ENCODE peak calls at places on chromosomes 3 and 15, in nine cellular contexts. One of them, this sample, is unnamed.
A peak's percentile ranks its signal among the peaks of the same experiment; 100 is the strongest.

GRCh38 chr3:4571690-4572334 is 78.7 kb downstream of the ITPR1 start:
- DNase-seq in epithelial cell of esophagus: peak; percentile 46
- DNase-seq in cerebellum: no peak
- DNase-seq in activated T-cell treated with anti-CD3 and anti-CD28 coated beads for 4 hours: no peak
- DNase-seq in GM12878: no peak
- DNase-seq in GM23248: peak; percentile 14
- DNase-seq in ELR: peak; percentile 13
- DNase-seq in NCI-H1436: no peak
- DNase-seq in activated gamma-delta T cell treated with anti-CD3 and anti-CD28 coated beads, Interleukin-2, amount 50 U/mL, for 16 hours: no peak
- DNase-seq in this sample: no peak

GRCh38 chr3:47469616-47470015 is 6.1 kb downstream of the SCAP start:
- DNase-seq in NCI-H1436: no peak
- DNase-seq in GM23248: peak; percentile 24
- DNase-seq in epithelial cell of esophagus: peak; percentile 12
- DNase-seq in cerebellum: no peak
- DNase-seq in ELR: no peak
- DNase-seq in GM12878: no peak
- DNase-seq in activated gamma-delta T cell treated with anti-CD3 and anti-CD28 coated beads, Interleukin-2, amount 50 U/mL, for 16 hours: no peak
- DNase-seq in activated T-cell treated with anti-CD3 and anti-CD28 coated beads for 4 hours: no peak
- DNase-seq in this sample: no peak

GRCh38 chr3:48425281-48425812 is 4.5 kb downstream of the PLXNB1 start:
- DNase-seq in activated gamma-delta T cell treated with anti-CD3 and anti-CD28 coated beads, Interleukin-2, amount 50 U/mL, for 16 hours: no peak
- DNase-seq in cerebellum: no peak
- DNase-seq in epithelial cell of esophagus: no peak
- DNase-seq in GM12878: no peak
- DNase-seq in NCI-H1436: no peak
- DNase-seq in activated T-cell treated with anti-CD3 and anti-CD28 coated beads for 4 hours: no peak
- DNase-seq in GM23248: no peak
- DNase-seq in ELR: no peak
- DNase-seq in this sample: no peak

GRCh38 chr3:151925876-151926275 is 52.4 kb downstream of the SUCNR1 start:
- DNase-seq in activated T-cell treated with anti-CD3 and anti-CD28 coated beads for 4 hours: no peak
- DNase-seq in activated gamma-delta T cell treated with anti-CD3 and anti-CD28 coated beads, Interleukin-2, amount 50 U/mL, for 16 hours: no peak
- DNase-seq in NCI-H1436: no peak
- DNase-seq in GM12878: no peak
- DNase-seq in cerebellum: no peak
- DNase-seq in ELR: peak; percentile 87
- DNase-seq in epithelial cell of esophagus: peak; percentile 82
- DNase-seq in GM23248: peak; percentile 88
- DNase-seq in this sample: no peak

GRCh38 chr15:89317188-89317720 is 17.4 kb downstream of the POLG start:
- DNase-seq in activated T-cell treated with anti-CD3 and anti-CD28 coated beads for 4 hours: no peak
- DNase-seq in epithelial cell of esophagus: no peak
- DNase-seq in GM23248: no peak
- DNase-seq in NCI-H1436: no peak
- DNase-seq in GM12878: no peak
- DNase-seq in ELR: peak; percentile 19
- DNase-seq in cerebellum: no peak
- DNase-seq in activated gamma-delta T cell treated with anti-CD3 and anti-CD28 coated beads, Interleukin-2, amount 50 U/mL, for 16 hours: no peak
- DNase-seq in this sample: no peak

GRCh38 chr3:22308866-22309265 is 557.9 kb upstream of the ZNF385D start:
- DNase-seq in activated T-cell treated with anti-CD3 and anti-CD28 coated beads for 4 hours: no peak
- DNase-seq in cerebellum: peak; percentile 27
- DNase-seq in activated gamma-delta T cell treated with anti-CD3 and anti-CD28 coated beads, Interleukin-2, amount 50 U/mL, for 16 hours: no peak
- DNase-seq in GM23248: no peak
- DNase-seq in GM12878: no peak
- DNase-seq in NCI-H1436: no peak
- DNase-seq in ELR: no peak
- DNase-seq in epithelial cell of esophagus: no peak
- DNase-seq in this sample: no peak

GRCh38 chr3:179100652-179101051 is 29.0 kb upstream of the ZMAT3 start:
- DNase-seq in activated gamma-delta T cell treated with anti-CD3 and anti-CD28 coated beads, Interleukin-2, amount 50 U/mL, for 16 hours: no peak
- DNase-seq in NCI-H1436: no peak
- DNase-seq in cerebellum: no peak
- DNase-seq in activated T-cell treated with anti-CD3 and anti-CD28 coated beads for 4 hours: no peak
- DNase-seq in GM12878: no peak
- DNase-seq in ELR: peak; percentile 67
- DNase-seq in GM23248: peak; percentile 65
- DNase-seq in epithelial cell of esophagus: peak; percentile 60
- DNase-seq in this sample: no peak

GRCh38 chr15:25477816-25478215 is 39.0 kb upstream of the UBE3A start:
- DNase-seq in NCI-H1436: no peak
- DNase-seq in cerebellum: no peak
- DNase-seq in GM23248: no peak
- DNase-seq in ELR: no peak
- DNase-seq in activated T-cell treated with anti-CD3 and anti-CD28 coated beads for 4 hours: no peak
- DNase-seq in GM12878: no peak
- DNase-seq in activated gamma-delta T cell treated with anti-CD3 and anti-CD28 coated beads, Interleukin-2, amount 50 U/mL, for 16 hours: no peak
- DNase-seq in epithelial cell of esophagus: no peak
- DNase-seq in this sample: no peak

GRCh38 chr3:167773584-167773983 is 38.1 kb downstream of the SERPINI1 start:
- DNase-seq in activated T-cell treated with anti-CD3 and anti-CD28 coated beads for 4 hours: no peak
- DNase-seq in ELR: no peak
- DNase-seq in GM23248: no peak
- DNase-seq in GM12878: peak; percentile 13
- DNase-seq in cerebellum: no peak
- DNase-seq in epithelial cell of esophagus: no peak
- DNase-seq in NCI-H1436: no peak
- DNase-seq in activated gamma-delta T cell treated with anti-CD3 and anti-CD28 coated beads, Interleukin-2, amount 50 U/mL, for 16 hours: no peak
- DNase-seq in this sample: no peak

GRCh38 chr15:38260077-38260476 is 7.4 kb downstream of the SPRED1 start:
- DNase-seq in GM23248: peak; percentile 38
- DNase-seq in cerebellum: no peak
- DNase-seq in NCI-H1436: no peak
- DNase-seq in GM12878: no peak
- DNase-seq in epithelial cell of esophagus: no peak
- DNase-seq in activated T-cell treated with anti-CD3 and anti-CD28 coated beads for 4 hours: no peak
- DNase-seq in activated gamma-delta T cell treated with anti-CD3 and anti-CD28 coated beads, Interleukin-2, amount 50 U/mL, for 16 hours: no peak
- DNase-seq in ELR: peak; percentile 32
- DNase-seq in this sample: no peak

GRCh38 chr3:124745756-124746155 is 15.5 kb downstream of the UMPS start:
- DNase-seq in NCI-H1436: no peak
- DNase-seq in cerebellum: no peak
- DNase-seq in GM23248: no peak
- DNase-seq in ELR: no peak
- DNase-seq in activated T-cell treated with anti-CD3 and anti-CD28 coated beads for 4 hours: no peak
- DNase-seq in epithelial cell of esophagus: no peak
- DNase-seq in GM12878: no peak
- DNase-seq in activated gamma-delta T cell treated with anti-CD3 and anti-CD28 coated beads, Interleukin-2, amount 50 U/mL, for 16 hours: no peak
- DNase-seq in this sample: no peak

GRCh38 chr3:171915275-171915674 is 72.1 kb downstream of the TMEM212 start:
- DNase-seq in GM23248: no peak
- DNase-seq in GM12878: no peak
- DNase-seq in epithelial cell of esophagus: no peak
- DNase-seq in NCI-H1436: no peak
- DNase-seq in ELR: no peak
- DNase-seq in activated gamma-delta T cell treated with anti-CD3 and anti-CD28 coated beads, Interleukin-2, amount 50 U/mL, for 16 hours: no peak
- DNase-seq in activated T-cell treated with anti-CD3 and anti-CD28 coated beads for 4 hours: no peak
- DNase-seq in cerebellum: no peak
- DNase-seq in this sample: no peak

This sample was measured in cerebellar nuclear complex.